ENCODE peak calls at places on chromosomes 5 and 9, in four cellular contexts. U is psoas muscle, A is prostate gland, V is esophagus muscularis mucosa. L is an unnamed sample. For H3K36me3, the result is how much of the 10 kb centered on the place peaks cover.

GRCh38 chr9:92718086-92719001 is 46.3 kb downstream of the BICD2 start:
- DNase-seq in A (no peak), V (no peak), U (no peak), L (no peak)

GRCh38 chr9:16223074-16223871 is 647.2 kb downstream of the BNC2 start:
- DNase-seq in V (no peak), U (no peak), A (no peak), L (no peak)

GRCh38 chr9:90706230-90706629 is 63.6 kb upstream of the DIRAS2 start:
- DNase-seq in A (no peak), V (no peak), U (no peak), L (no peak)

GRCh38 chr5:175889910-175890684 is 18.7 kb downstream of the CPLX2 start:
- DNase-seq in A (no peak), U (no peak), V (no peak), L (no peak)

GRCh38 chr5:73482383-73483193 is 15.7 kb upstream of the BTF3 start:
- DNase-seq in V (no peak), A (no peak), U (no peak), L (no peak)

GRCh38 chr9:135076143-135076875 is 11.2 kb upstream of the OLFM1 start:
- DNase-seq in A (no peak), U (no peak), V (no peak), L (no peak)

GRCh38 chr5:76358-77169 is 15.4 kb upstream of the PLEKHG4B start:
- DNase-seq in V (peak), A (no peak), U (no peak), L (no peak)

GRCh38 chr5:147188200-147189108 is 46.4 kb upstream of the STK32A start:
- DNase-seq in U (no peak), V (no peak), A (peak), L (no peak)

GRCh38 chr9:134734270-134734669 is 92.7 kb downstream of the COL5A1 start:
- DNase-seq in A (no peak), V (no peak), U (peak), L (no peak)

GRCh38 chr5:143562935-143563334 is 159.4 kb upstream of the NR3C1 start:
- DNase-seq in A (peak), V (no peak), U (no peak), L (no peak)

GRCh38 chr5:138935466-138935865 is 60.3 kb upstream of the LRRTM2 start:
- DNase-seq in A (no peak), V (no peak), U (no peak), L (peak)

GRCh38 chr5:111245654-111246053 is 21.5 kb downstream of the CAMK4 start:
- DNase-seq in V (no peak), U (no peak), A (no peak), L (no peak)

GRCh38 chr5:55407059-55407684 is 99.4 kb downstream of the MTREX start:
- DNase-seq in U (no peak), V (no peak), A (no peak), L (no peak)

GRCh38 chr5:27855491-27855890 is 817.1 kb upstream of the CDH9 start:
- DNase-seq in V (no peak), U (no peak), A (no peak), L (no peak)

GRCh38 chr5:129459485-129460120 is 495 bp upstream of the ADAMTS19 start:
- DNase-seq in A (no peak), V (no peak), U (peak), L (no peak)

GRCh38 chr5:156529902-156530301 is 202.9 kb downstream of the SGCD start:
- DNase-seq in V (no peak), A (no peak), U (no peak), L (no peak)

GRCh38 chr5:110335361-110336046 is 391.0 kb downstream of the TMEM232 start:
- DNase-seq in U (no peak), V (no peak), A (no peak), L (no peak)

GRCh38 chr9:124208571-124208970 is 49.2 kb upstream of the NEK6 start:
- DNase-seq in V (no peak), U (peak), A (no peak), L (no peak)

GRCh38 chr5:9466677-9467076 is 79.2 kb downstream of the SEMA5A start:
- DNase-seq in A (no peak), V (peak), U (no peak), L (no peak)

GRCh38 chr9:5231212-5231611 is at the start of gene INSL4:
- DNase-seq in A (no peak), U (no peak), V (no peak), L (no peak)

GRCh38 chr9:76756273-76756650 is 8.0 kb upstream of the PCA3 start:
- DNase-seq in A (peak), V (peak), U (peak), L (no peak)

GRCh38 chr9:6715755-6716643 is 41.8 kb upstream of the KDM4C start:
- DNase-seq in V (no peak), U (peak), A (peak), L (no peak)

GRCh38 chr9:87464110-87464991 is 33.3 kb upstream of the DAPK1 start:
- DNase-seq in A (no peak), U (no peak), V (no peak), L (no peak)

GRCh38 chr5:56172225-56172624 is 60.9 kb downstream of the ANKRD55 start:
- DNase-seq in A (no peak), V (no peak), U (no peak), L (no peak)

GRCh38 chr5:132947661-132948060 is 15.8 kb downstream of the AFF4 start:
- DNase-seq in A (no peak), U (no peak), V (no peak), L (no peak)

GRCh38 chr9:30507166-30507565 is 1877.3 kb upstream of the ACO1 start:
- DNase-seq in U (no peak), V (no peak), A (no peak), L (no peak)

GRCh38 chr5:7078901-7079300 is 317.0 kb upstream of the ADCY2 start:
- DNase-seq in A (no peak), V (no peak), U (no peak), L (no peak)

GRCh38 chr5:159182691-159183090 is 26.7 kb downstream of the RNF145 start:
- DNase-seq in V (no peak), U (no peak), A (no peak), L (no peak)

GRCh38 chr5:132260714-132261615 is 3.5 kb downstream of the PDLIM4 start:
- DNase-seq in A (no peak), U (no peak), V (no peak), L (no peak)

GRCh38 chr9:2817987-2818386 is 25.9 kb downstream of the PUM3 start:
- DNase-seq in A (no peak), U (no peak), V (no peak), L (no peak)

GRCh38 chr9:5698004-5698403 is 69.1 kb downstream of the RIC1 start:
- DNase-seq in U (no peak), V (no peak), A (no peak), L (no peak)

GRCh38 chr9:127128341-127129072 is 6.1 kb upstream of the ANGPTL2 start:
- DNase-seq in U (peak), A (no peak), V (no peak), L (no peak)

GRCh38 chr9:98781588-98782383 is 14.6 kb downstream of the ANKS6 start:
- DNase-seq in V (peak), U (no peak), A (no peak), L (no peak)

GRCh38 chr5:111680737-111681413 is 76.1 kb downstream of the NREP start:
- DNase-seq in A (peak), V (peak), U (peak), L (no peak)

GRCh38 chr5:148374693-148375360 is 8.9 kb upstream of the FBXO38 start:
- DNase-seq in A (peak), V (no peak), U (no peak), L (no peak)

GRCh38 chr9:131722260-131722659 is 17.6 kb downstream of the RAPGEF1 start:
- DNase-seq in V (no peak), U (no peak), A (no peak), L (no peak)

GRCh38 chr5:151721087-151721646 is 34.5 kb upstream of the SPARC start:
- DNase-seq in U (no peak), V (no peak), A (no peak), L (no peak)

GRCh38 chr9:79054500-79054899 is 517.3 kb upstream of the TLE4 start:
- DNase-seq in U (no peak), V (no peak), A (no peak), L (no peak)

GRCh38 chr5:77076961-77077820 is 9.9 kb downstream of the ZBED3 start:
- DNase-seq in A (peak), U (peak), V (no peak), L (no peak)
- H3K4me3 ChIP-seq in A (peak), U (peak), V (peak), L (peak)

GRCh38 chr5:179121667-179122111 is 61.5 kb downstream of the ZNF354C start:
- DNase-seq in U (no peak), A (no peak), V (no peak), L (peak)
- H3K36me3 ChIP-seq in U (under half), A (under half), V (under half), L (under half)

GRCh38 chr5:154756871-154757646 is 1.9 kb downstream of the LARP1 start:
- DNase-seq in A (peak), U (peak), V (no peak), L (no peak)
- H3K27ac ChIP-seq in A (peak), U (peak), V (peak), L (peak)

DNA sequence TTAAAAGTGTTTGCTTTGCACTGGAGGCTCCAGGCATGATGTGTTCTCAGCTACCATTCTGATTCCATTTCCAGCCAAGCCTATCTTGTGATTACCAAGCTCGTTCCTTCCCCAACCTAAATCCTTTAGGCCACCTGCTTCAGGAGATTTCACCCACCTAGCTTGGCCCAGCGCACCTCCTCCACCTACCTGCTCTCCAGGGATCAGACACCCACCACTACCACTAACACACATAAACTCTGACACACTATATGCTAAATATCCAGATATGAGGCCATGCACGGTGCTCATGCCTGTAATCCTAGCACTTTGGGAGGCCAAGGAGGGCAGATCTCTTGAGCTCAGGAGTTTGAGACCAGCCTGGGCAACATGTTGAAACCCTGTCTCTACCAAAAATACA is 2.4 kb downstream of the MYORG start:
- DNase-seq in V (peak), A (no peak), U (no peak), L (no peak)
- H3K4me3 ChIP-seq in V (no peak), A (no peak), U (no peak), L (no peak)

L was measured in vagina.